ENCODE peak calls at places on chromosomes 1 and 21, in nine cellular contexts. One of them, this sample, is unnamed.

GRCh38 chr1:95388041-95388440 is 154.0 kb downstream of the RWDD3 start:
- DNase-seq in coronary artery: no peak
- DNase-seq in NB4: no peak
- DNase-seq in GM12864: no peak
- DNase-seq in lung: no peak
- DNase-seq in astrocyte: no peak
- DNase-seq in suprapubic skin: no peak
- DNase-seq in kidney epithelial cell: no peak
- DNase-seq in heart right ventricle: no peak
- DNase-seq in this sample: no peak

GRCh38 chr1:221708987-221709386 is 32.9 kb downstream of the DUSP10 start:
- DNase-seq in suprapubic skin: no peak
- DNase-seq in kidney epithelial cell: peak; percentile 81
- DNase-seq in coronary artery: no peak
- DNase-seq in GM12864: no peak
- DNase-seq in NB4: peak; percentile 69
- DNase-seq in heart right ventricle: peak; percentile 62
- DNase-seq in astrocyte: peak; percentile 86
- DNase-seq in lung: no peak
- DNase-seq in this sample: peak; percentile 70

GRCh38 chr1:21174638-21175323 is 1.9 kb downstream of the EIF4G3 start:
- DNase-seq in GM12864: no peak
- DNase-seq in lung: no peak
- DNase-seq in astrocyte: peak; percentile 83
- DNase-seq in NB4: no peak
- DNase-seq in suprapubic skin: no peak
- DNase-seq in kidney epithelial cell: no peak
- DNase-seq in heart right ventricle: no peak
- DNase-seq in coronary artery: no peak
- DNase-seq in this sample: peak; percentile 70

GRCh38 chr1:216140650-216141547 is 282.3 kb downstream of the USH2A start:
- DNase-seq in GM12864: no peak
- DNase-seq in astrocyte: no peak
- DNase-seq in kidney epithelial cell: no peak
- DNase-seq in lung: no peak
- DNase-seq in coronary artery: no peak
- DNase-seq in heart right ventricle: no peak
- DNase-seq in NB4: no peak
- DNase-seq in suprapubic skin: no peak
- DNase-seq in this sample: no peak

GRCh38 chr1:231337043-231337471 is 595 bp downstream of the EXOC8 start:
- DNase-seq in astrocyte: no peak
- DNase-seq in lung: no peak
- DNase-seq in suprapubic skin: no peak
- DNase-seq in heart right ventricle: peak; percentile 34
- DNase-seq in coronary artery: no peak
- DNase-seq in GM12864: no peak
- DNase-seq in kidney epithelial cell: no peak
- DNase-seq in NB4: no peak
- DNase-seq in this sample: no peak

GRCh38 chr1:178774263-178774662 is 49.2 kb downstream of the RALGPS2 start:
- DNase-seq in NB4: peak; percentile 52
- DNase-seq in coronary artery: no peak
- DNase-seq in astrocyte: no peak
- DNase-seq in heart right ventricle: no peak
- DNase-seq in kidney epithelial cell: no peak
- DNase-seq in lung: no peak
- DNase-seq in suprapubic skin: no peak
- DNase-seq in GM12864: no peak
- DNase-seq in this sample: no peak

GRCh38 chr1:201791775-201792166 is 37.2 kb upstream of the IPO9 start:
- DNase-seq in lung: no peak
- DNase-seq in GM12864: no peak
- DNase-seq in heart right ventricle: peak; percentile 50
- DNase-seq in NB4: no peak
- DNase-seq in coronary artery: no peak
- DNase-seq in suprapubic skin: no peak
- DNase-seq in astrocyte: peak; percentile 67
- DNase-seq in kidney epithelial cell: no peak
- DNase-seq in this sample: no peak

GRCh38 chr1:228112167-228112566 is 3.1 kb upstream of the MRPL55 start:
- DNase-seq in astrocyte: no peak
- DNase-seq in NB4: no peak
- DNase-seq in lung: no peak
- DNase-seq in GM12864: no peak
- DNase-seq in heart right ventricle: no peak
- DNase-seq in coronary artery: no peak
- DNase-seq in kidney epithelial cell: no peak
- DNase-seq in suprapubic skin: no peak
- DNase-seq in this sample: no peak

GRCh38 chr21:36615274-36615964 is 83.5 kb upstream of the SIM2 start:
- DNase-seq in astrocyte: no peak
- DNase-seq in heart right ventricle: no peak
- DNase-seq in GM12864: no peak
- DNase-seq in suprapubic skin: no peak
- DNase-seq in coronary artery: no peak
- DNase-seq in lung: no peak
- DNase-seq in NB4: no peak
- DNase-seq in kidney epithelial cell: no peak
- DNase-seq in this sample: no peak

GRCh38 chr21:42276526-42277154 is 38.6 kb downstream of the TFF3 start:
- DNase-seq in kidney epithelial cell: no peak
- DNase-seq in NB4: no peak
- DNase-seq in coronary artery: no peak
- DNase-seq in suprapubic skin: no peak
- DNase-seq in lung: no peak
- DNase-seq in heart right ventricle: no peak
- DNase-seq in GM12864: no peak
- DNase-seq in astrocyte: no peak
- DNase-seq in this sample: no peak

GRCh38 chr1:184755226-184756065 is 788 bp upstream of the EDEM3 start:
- DNase-seq in astrocyte: peak; percentile 50
- DNase-seq in heart right ventricle: no peak
- DNase-seq in coronary artery: no peak
- DNase-seq in GM12864: no peak
- DNase-seq in kidney epithelial cell: peak; percentile 59
- DNase-seq in lung: no peak
- DNase-seq in suprapubic skin: no peak
- DNase-seq in NB4: peak; percentile 57
- DNase-seq in this sample: no peak

GRCh38 chr1:116855788-116856187 is 53.9 kb upstream of the PTGFRN start:
- DNase-seq in suprapubic skin: no peak
- DNase-seq in lung: no peak
- DNase-seq in astrocyte: peak; percentile 78
- DNase-seq in GM12864: no peak
- DNase-seq in NB4: no peak
- DNase-seq in coronary artery: no peak
- DNase-seq in heart right ventricle: no peak
- DNase-seq in kidney epithelial cell: no peak
- DNase-seq in this sample: no peak

GRCh38 chr1:8259498-8260290 is 58.2 kb upstream of the SLC45A1 start:
- DNase-seq in heart right ventricle: no peak
- DNase-seq in kidney epithelial cell: no peak
- DNase-seq in lung: peak; percentile 84
- DNase-seq in suprapubic skin: peak; percentile 83
- DNase-seq in astrocyte: peak; percentile 82
- DNase-seq in NB4: no peak
- DNase-seq in GM12864: no peak
- DNase-seq in coronary artery: no peak
- DNase-seq in this sample: peak; percentile 16

GRCh38 chr1:21291184-21291583 is 921 bp upstream of the ECE1 start:
- DNase-seq in NB4: no peak
- DNase-seq in coronary artery: no peak
- DNase-seq in heart right ventricle: no peak
- DNase-seq in suprapubic skin: no peak
- DNase-seq in GM12864: no peak
- DNase-seq in lung: no peak
- DNase-seq in astrocyte: no peak
- DNase-seq in kidney epithelial cell: no peak
- DNase-seq in this sample: no peak

GRCh38 chr1:230246551-230246950 is 179.5 kb downstream of the GALNT2 start:
- DNase-seq in astrocyte: no peak
- DNase-seq in kidney epithelial cell: no peak
- DNase-seq in GM12864: no peak
- DNase-seq in suprapubic skin: no peak
- DNase-seq in heart right ventricle: no peak
- DNase-seq in NB4: no peak
- DNase-seq in coronary artery: no peak
- DNase-seq in lung: no peak
- DNase-seq in this sample: no peak

GRCh38 chr21:36640260-36641244 is 58.4 kb upstream of the SIM2 start:
- DNase-seq in coronary artery: peak; percentile 38
- DNase-seq in GM12864: no peak
- DNase-seq in suprapubic skin: no peak
- DNase-seq in kidney epithelial cell: no peak
- DNase-seq in astrocyte: peak; percentile 22
- DNase-seq in lung: no peak
- DNase-seq in heart right ventricle: no peak
- DNase-seq in NB4: peak; percentile 28
- DNase-seq in this sample: no peak

GRCh38 chr1:226658538-226659125 is 80.5 kb downstream of the ITPKB start:
- DNase-seq in lung: no peak
- DNase-seq in coronary artery: no peak
- DNase-seq in astrocyte: no peak
- DNase-seq in heart right ventricle: no peak
- DNase-seq in kidney epithelial cell: no peak
- DNase-seq in NB4: no peak
- DNase-seq in GM12864: no peak
- DNase-seq in suprapubic skin: no peak
- DNase-seq in this sample: no peak

GRCh38 chr1:20255666-20256065 is 35.0 kb upstream of the VWA5B1 start:
- DNase-seq in lung: no peak
- DNase-seq in heart right ventricle: no peak
- DNase-seq in coronary artery: no peak
- DNase-seq in kidney epithelial cell: no peak
- DNase-seq in NB4: peak; percentile 75
- DNase-seq in suprapubic skin: no peak
- DNase-seq in astrocyte: peak; percentile 76
- DNase-seq in GM12864: no peak
- DNase-seq in this sample: no peak

GRCh38 chr1:7575041-7575400 is 196.1 kb upstream of the VAMP3 start:
- DNase-seq in heart right ventricle: no peak
- DNase-seq in NB4: no peak
- DNase-seq in suprapubic skin: no peak
- DNase-seq in lung: no peak
- DNase-seq in coronary artery: no peak
- DNase-seq in GM12864: no peak
- DNase-seq in astrocyte: no peak
- DNase-seq in kidney epithelial cell: no peak
- DNase-seq in this sample: no peak

GRCh38 chr1:3262681-3263286 is 191.7 kb upstream of the ARHGEF16 start:
- DNase-seq in lung: no peak
- DNase-seq in astrocyte: no peak
- DNase-seq in coronary artery: no peak
- DNase-seq in NB4: no peak
- DNase-seq in suprapubic skin: no peak
- DNase-seq in heart right ventricle: no peak
- DNase-seq in GM12864: no peak
- DNase-seq in kidney epithelial cell: no peak
- DNase-seq in this sample: no peak

GRCh38 chr21:16942703-16943102 is 570.1 kb upstream of the CXADR start:
- DNase-seq in lung: no peak
- DNase-seq in NB4: peak; percentile 0
- DNase-seq in coronary artery: no peak
- DNase-seq in astrocyte: peak; percentile 8
- DNase-seq in kidney epithelial cell: no peak
- DNase-seq in suprapubic skin: no peak
- DNase-seq in GM12864: no peak
- DNase-seq in heart right ventricle: no peak
- DNase-seq in this sample: no peak

GRCh38 chr1:15159166-15159555 is 5.6 kb downstream of the TMEM51 start:
- DNase-seq in astrocyte: no peak
- DNase-seq in suprapubic skin: no peak
- DNase-seq in coronary artery: no peak
- DNase-seq in lung: no peak
- DNase-seq in kidney epithelial cell: no peak
- DNase-seq in NB4: no peak
- DNase-seq in GM12864: no peak
- DNase-seq in heart right ventricle: no peak
- DNase-seq in this sample: no peak

GRCh38 chr1:228337711-228338520 is 68.7 kb downstream of the TRIM11 start:
- DNase-seq in kidney epithelial cell: no peak
- DNase-seq in astrocyte: no peak
- DNase-seq in lung: no peak
- DNase-seq in coronary artery: peak; percentile 56
- DNase-seq in GM12864: no peak
- DNase-seq in suprapubic skin: peak; percentile 75
- DNase-seq in heart right ventricle: no peak
- DNase-seq in NB4: no peak
- DNase-seq in this sample: no peak

GRCh38 chr1:195763907-195764183 is 844.4 kb downstream of the KCNT2 start:
- DNase-seq in NB4: no peak
- DNase-seq in GM12864: no peak
- DNase-seq in heart right ventricle: no peak
- DNase-seq in lung: no peak
- DNase-seq in kidney epithelial cell: no peak
- DNase-seq in astrocyte: no peak
- DNase-seq in suprapubic skin: no peak
- DNase-seq in coronary artery: no peak
- DNase-seq in this sample: no peak
- H3K4me3 ChIP-seq in NB4: no peak overlapping the region
- H3K4me3 ChIP-seq in GM12864: no peak overlapping the region
- H3K4me3 ChIP-seq in heart right ventricle: no peak overlapping the region
- H3K4me3 ChIP-seq in lung: no peak overlapping the region
- H3K4me3 ChIP-seq in kidney epithelial cell: no peak overlapping the region
- H3K4me3 ChIP-seq in astrocyte: no peak overlapping the region
- H3K4me3 ChIP-seq in suprapubic skin: no peak overlapping the region
- H3K4me3 ChIP-seq in coronary artery: no peak overlapping the region
- H3K4me3 ChIP-seq in this sample: no peak overlapping the region

GRCh38 chr1:33339413-33339812 is 18.5 kb upstream of the A3GALT2 start:
- DNase-seq in lung: no peak
- DNase-seq in GM12864: no peak
- DNase-seq in heart right ventricle: no peak
- DNase-seq in coronary artery: peak; percentile 80
- DNase-seq in kidney epithelial cell: no peak
- DNase-seq in NB4: no peak
- DNase-seq in astrocyte: no peak
- DNase-seq in suprapubic skin: no peak
- DNase-seq in this sample: no peak
- TF ChIP-seq CTCF in lung: no peak
- TF ChIP-seq CTCF in GM12864: no peak
- TF ChIP-seq CTCF in heart right ventricle: peak; percentile 26
- TF ChIP-seq CTCF in coronary artery: no peak
- TF ChIP-seq CTCF in kidney epithelial cell: peak; percentile 23
- TF ChIP-seq CTCF in NB4: no peak
- TF ChIP-seq CTCF in astrocyte: peak; percentile 5
- TF ChIP-seq CTCF in suprapubic skin: no peak
- TF ChIP-seq CTCF in this sample: peak; percentile 46

GRCh38 chr1:191675991-191676783 is 482.1 kb upstream of the RGS18 start:
- DNase-seq in kidney epithelial cell: no peak
- DNase-seq in coronary artery: no peak
- DNase-seq in NB4: no peak
- DNase-seq in GM12864: no peak
- DNase-seq in heart right ventricle: no peak
- DNase-seq in astrocyte: no peak
- DNase-seq in suprapubic skin: no peak
- DNase-seq in lung: no peak
- DNase-seq in this sample: no peak
- H3K4me3 ChIP-seq in kidney epithelial cell: no peak overlapping the region
- H3K4me3 ChIP-seq in coronary artery: no peak overlapping the region
- H3K4me3 ChIP-seq in NB4: no peak overlapping the region
- H3K4me3 ChIP-seq in GM12864: no peak overlapping the region
- H3K4me3 ChIP-seq in heart right ventricle: no peak overlapping the region
- H3K4me3 ChIP-seq in astrocyte: no peak overlapping the region
- H3K4me3 ChIP-seq in suprapubic skin: no peak overlapping the region
- H3K4me3 ChIP-seq in lung: no peak overlapping the region
- H3K4me3 ChIP-seq in this sample: no peak overlapping the region

GRCh38 chr1:38875811-38876210 is 2.7 kb upstream of the MYCBP start:
- DNase-seq in heart right ventricle: no peak
- DNase-seq in kidney epithelial cell: no peak
- DNase-seq in suprapubic skin: no peak
- DNase-seq in astrocyte: no peak
- DNase-seq in coronary artery: no peak
- DNase-seq in lung: no peak
- DNase-seq in GM12864: no peak
- DNase-seq in NB4: no peak
- DNase-seq in this sample: no peak
- TF ChIP-seq CTCF in heart right ventricle: no peak
- TF ChIP-seq CTCF in kidney epithelial cell: no peak
- TF ChIP-seq CTCF in suprapubic skin: no peak
- TF ChIP-seq CTCF in astrocyte: no peak
- TF ChIP-seq CTCF in coronary artery: no peak
- TF ChIP-seq CTCF in lung: no peak
- TF ChIP-seq CTCF in GM12864: no peak
- TF ChIP-seq CTCF in NB4: no peak
- TF ChIP-seq CTCF in this sample: no peak

This sample was measured in retinal pigment epithelial cell.